ENCODE peak calls at places on chromosomes 7 and 10, in five cellular contexts. One of them, this sample, is unnamed.

GRCh38 chr10:96606216-96606615 is 19.4 kb upstream of the TM9SF3 start:
- DNase-seq in iris pigment epithelial cell: peak; percentile 40
- DNase-seq in CD8-positive, alpha-beta T cell: no peak
- DNase-seq in sciatic nerve: no peak
- DNase-seq in astrocyte of the spinal cord: peak; percentile 14
- DNase-seq in this sample: no peak

GRCh38 chr7:100567751-100568175 is 5.9 kb downstream of the SAP25 start:
- DNase-seq in iris pigment epithelial cell: no peak
- DNase-seq in CD8-positive, alpha-beta T cell: no peak
- DNase-seq in sciatic nerve: no peak
- DNase-seq in astrocyte of the spinal cord: no peak
- DNase-seq in this sample: no peak

GRCh38 chr10:68125770-68126169 is 16.5 kb downstream of the MYPN start:
- DNase-seq in iris pigment epithelial cell: peak; percentile 17
- DNase-seq in CD8-positive, alpha-beta T cell: no peak
- DNase-seq in sciatic nerve: no peak
- DNase-seq in astrocyte of the spinal cord: no peak
- DNase-seq in this sample: no peak

GRCh38 chr7:90709501-90710465 is 113.7 kb downstream of the CDK14 start:
- DNase-seq in iris pigment epithelial cell: peak; percentile 77
- DNase-seq in CD8-positive, alpha-beta T cell: no peak
- DNase-seq in sciatic nerve: no peak
- DNase-seq in astrocyte of the spinal cord: peak; percentile 74
- DNase-seq in this sample: no peak

GRCh38 chr7:39667354-39667923 is 44.1 kb downstream of the RALA start:
- DNase-seq in iris pigment epithelial cell: no peak
- DNase-seq in CD8-positive, alpha-beta T cell: no peak
- DNase-seq in sciatic nerve: no peak
- DNase-seq in astrocyte of the spinal cord: no peak
- DNase-seq in this sample: no peak

GRCh38 chr10:45280113-45280512 is 35.3 kb downstream of the OR13A1 start:
- DNase-seq in iris pigment epithelial cell: no peak
- DNase-seq in CD8-positive, alpha-beta T cell: no peak
- DNase-seq in sciatic nerve: no peak
- DNase-seq in astrocyte of the spinal cord: no peak
- DNase-seq in this sample: no peak

GRCh38 chr10:132476146-132477065 is 61.2 kb upstream of the INPP5A start:
- DNase-seq in iris pigment epithelial cell: no peak
- DNase-seq in CD8-positive, alpha-beta T cell: no peak
- DNase-seq in sciatic nerve: peak; percentile 54
- DNase-seq in astrocyte of the spinal cord: no peak
- DNase-seq in this sample: no peak

GRCh38 chr10:44366936-44367630 is 17.8 kb downstream of the CXCL12 start:
- DNase-seq in iris pigment epithelial cell: no peak
- DNase-seq in CD8-positive, alpha-beta T cell: no peak
- DNase-seq in sciatic nerve: no peak
- DNase-seq in astrocyte of the spinal cord: no peak
- DNase-seq in this sample: no peak

GRCh38 chr7:108459922-108460551 is 3.8 kb upstream of the NRCAM start:
- DNase-seq in iris pigment epithelial cell: no peak
- DNase-seq in CD8-positive, alpha-beta T cell: peak; percentile 17
- DNase-seq in sciatic nerve: no peak
- DNase-seq in astrocyte of the spinal cord: peak; percentile 35
- DNase-seq in this sample: no peak

GRCh38 chr7:106109521-106110237 is 2.4 kb downstream of the SYPL1 start:
- DNase-seq in iris pigment epithelial cell: no peak
- DNase-seq in CD8-positive, alpha-beta T cell: no peak
- DNase-seq in sciatic nerve: no peak
- DNase-seq in astrocyte of the spinal cord: no peak
- DNase-seq in this sample: no peak

GRCh38 chr7:69213882-69214281 is 384.4 kb upstream of the AUTS2 start:
- DNase-seq in iris pigment epithelial cell: no peak
- DNase-seq in CD8-positive, alpha-beta T cell: no peak
- DNase-seq in sciatic nerve: no peak
- DNase-seq in astrocyte of the spinal cord: no peak
- DNase-seq in this sample: no peak

GRCh38 chr10:122252805-122253204 is 18.3 kb upstream of the BTBD16 start:
- DNase-seq in iris pigment epithelial cell: no peak
- DNase-seq in CD8-positive, alpha-beta T cell: no peak
- DNase-seq in sciatic nerve: peak; percentile 27
- DNase-seq in astrocyte of the spinal cord: no peak
- DNase-seq in this sample: no peak

GRCh38 chr10:6082496-6083395 is 6.1 kb upstream of the RBM17 start:
- DNase-seq in iris pigment epithelial cell: no peak
- DNase-seq in CD8-positive, alpha-beta T cell: no peak
- DNase-seq in sciatic nerve: no peak
- DNase-seq in astrocyte of the spinal cord: no peak
- DNase-seq in this sample: no peak

GRCh38 chr7:127658979-127659378 is 7.0 kb downstream of the SND1 start:
- DNase-seq in iris pigment epithelial cell: no peak
- DNase-seq in CD8-positive, alpha-beta T cell: no peak
- DNase-seq in sciatic nerve: no peak
- DNase-seq in astrocyte of the spinal cord: no peak
- DNase-seq in this sample: no peak

GRCh38 chr7:108442039-108442568 is 14.1 kb downstream of the NRCAM start:
- DNase-seq in iris pigment epithelial cell: no peak
- DNase-seq in CD8-positive, alpha-beta T cell: no peak
- DNase-seq in sciatic nerve: no peak
- DNase-seq in astrocyte of the spinal cord: no peak
- DNase-seq in this sample: peak; percentile 64

GRCh38 chr10:133473270-133473669 is 19.5 kb downstream of the SCART1 start:
- DNase-seq in iris pigment epithelial cell: no peak
- DNase-seq in CD8-positive, alpha-beta T cell: no peak
- DNase-seq in sciatic nerve: no peak
- DNase-seq in astrocyte of the spinal cord: no peak
- DNase-seq in this sample: no peak

GRCh38 chr10:51367120-51367519 is 292.8 kb downstream of the PRKG1 start:
- DNase-seq in iris pigment epithelial cell: no peak
- DNase-seq in CD8-positive, alpha-beta T cell: no peak
- DNase-seq in sciatic nerve: no peak
- DNase-seq in astrocyte of the spinal cord: no peak
- DNase-seq in this sample: no peak

GRCh38 chr7:105776986-105777910 is 99.2 kb downstream of the ATXN7L1 start:
- DNase-seq in iris pigment epithelial cell: peak; percentile 51
- DNase-seq in CD8-positive, alpha-beta T cell: no peak
- DNase-seq in sciatic nerve: no peak
- DNase-seq in astrocyte of the spinal cord: peak; percentile 47
- DNase-seq in this sample: no peak